ENCODE peak calls at places on chromosomes 6 and 20, in ten cellular contexts. I, D, Z, C, H, R, V, X, Q and W are unnamed samples.

GRCh38 chr20:31663838-31664695 is 26.4 kb downstream of the COX4I2 start:
- DNase-seq in V (no peak), I (no peak), H (peak; percentile 79), Z (peak; percentile 46), D (no peak), Q (peak; percentile 64), X (no peak), C (no peak), R (peak; percentile 81), W (no peak)

GRCh38 chr6:14026831-14027539 is 90.6 kb upstream of the CD83 start:
- DNase-seq in R (no peak), X (no peak), V (no peak), C (peak; percentile 38), Q (no peak), I (no peak), Z (no peak), H (no peak), D (peak; percentile 18), W (no peak)

GRCh38 chr6:108557494-108558371 is 3.0 kb upstream of the FOXO3 start:
- DNase-seq in R (peak; percentile 79), Z (peak; percentile 97), H (peak; percentile 82), D (peak; percentile 62), C (peak; percentile 51), Q (peak; percentile 91), X (peak; percentile 75), V (peak; percentile 89), I (peak; percentile 74), W (no peak)

GRCh38 chr6:18990313-18990978 is 603.3 kb downstream of the RNF144B start:
- DNase-seq in Q (peak; percentile 74), I (peak; percentile 69), X (peak; percentile 70), Z (peak; percentile 68), C (peak; percentile 26), H (peak; percentile 79), V (peak; percentile 74), R (peak; percentile 84), D (peak; percentile 20), W (peak; percentile 87)

GRCh38 chr6:138088307-138088744 is 18.9 kb downstream of the PERP start:
- DNase-seq in I (no peak), C (peak; percentile 63), D (peak; percentile 97), H (peak; percentile 59), R (no peak), Z (no peak), V (no peak), X (no peak), Q (peak; percentile 73), W (peak; percentile 75)

GRCh38 chr6:15491255-15491985 is 171.4 kb downstream of the DTNBP1 start:
- DNase-seq in V (peak; percentile 83), Z (no peak), Q (peak; percentile 86), X (no peak), D (peak; percentile 78), H (peak; percentile 74), C (peak; percentile 54), R (peak; percentile 78), I (peak; percentile 85), W (peak; percentile 94)

GRCh38 chr6:133992992-133993682 is 40.1 kb downstream of the TBPL1 start:
- DNase-seq in C (no peak), H (no peak), D (peak; percentile 37), V (no peak), I (no peak), Q (no peak), R (no peak), X (no peak), Z (no peak), W (no peak)

GRCh38 chr20:10985536-10985935 is 311.7 kb upstream of the JAG1 start:
- DNase-seq in Z (no peak), Q (no peak), D (peak; percentile 76), V (no peak), C (peak; percentile 18), I (no peak), X (no peak), H (no peak), R (no peak), W (no peak)

GRCh38 chr6:151704383-151704782 is 103.1 kb upstream of the ESR1 start:
- DNase-seq in H (no peak), I (no peak), R (no peak), X (no peak), V (no peak), D (no peak), C (no peak), Q (no peak), Z (no peak), W (no peak)

GRCh38 chr6:101722991-101723579 is 329.6 kb downstream of the GRIK2 start:
- DNase-seq in C (peak; percentile 61), I (no peak), X (no peak), V (no peak), R (no peak), Q (no peak), Z (no peak), H (no peak), D (peak; percentile 98), W (no peak)

GRCh38 chr6:101391772-101392560 is 1.5 kb upstream of the GRIK2 start:
- DNase-seq in X (no peak), R (no peak), Q (no peak), H (no peak), I (no peak), V (no peak), D (no peak), Z (peak; percentile 38), C (no peak), W (no peak)

GRCh38 chr6:165987483-165988305 is 180.0 kb downstream of the TBXT start:
- DNase-seq in Q (peak; percentile 72), Z (peak; percentile 86), D (peak; percentile 98), V (peak; percentile 97), C (no peak), H (peak; percentile 54), I (peak; percentile 82), X (no peak), R (peak; percentile 79), W (no peak)

GRCh38 chr6:13395272-13396237 is 67.2 kb upstream of the TBC1D7 start:
- DNase-seq in H (peak; percentile 92), Z (no peak), X (no peak), Q (peak; percentile 80), V (peak; percentile 40), I (no peak), D (peak; percentile 83), C (peak; percentile 100), R (peak; percentile 72), W (peak; percentile 50)

GRCh38 chr20:35270021-35270902 is 7.7 kb downstream of the MMP24OS start:
- DNase-seq in H (no peak), V (no peak), R (no peak), C (no peak), Q (no peak), Z (no peak), X (no peak), I (no peak), D (no peak), W (no peak)

GRCh38 chr6:136607204-136607931 is 57.1 kb upstream of the MAP7 start:
- DNase-seq in R (no peak), V (no peak), D (peak; percentile 67), Z (no peak), C (peak; percentile 78), X (no peak), Q (no peak), H (no peak), I (no peak), W (no peak)

GRCh38 chr6:4910060-4910746 is 93.6 kb downstream of the RPP40 start:
- DNase-seq in C (no peak), X (no peak), V (no peak), H (peak; percentile 69), I (no peak), R (peak; percentile 63), Q (no peak), Z (no peak), D (no peak), W (no peak)

GRCh38 chr20:13211956-13212618 is 9.0 kb upstream of the ISM1 start:
- DNase-seq in X (no peak), R (no peak), Q (no peak), D (no peak), C (no peak), I (no peak), Z (no peak), H (no peak), V (no peak), W (no peak)

GRCh38 chr6:163701761-163702160 is 287.2 kb downstream of the QKI start:
- DNase-seq in D (no peak), R (no peak), Z (no peak), Q (no peak), I (no peak), X (no peak), H (no peak), C (no peak), V (no peak), W (no peak)

GRCh38 chr6:83908813-83909212 is 49.3 kb downstream of the CYB5R4 start:
- DNase-seq in Q (no peak), C (peak; percentile 19), D (peak; percentile 65), I (no peak), H (no peak), Z (no peak), V (no peak), R (no peak), X (no peak), W (no peak)

GRCh38 chr6:167013067-167013466 is 13.9 kb downstream of the CEP43 start:
- DNase-seq in H (no peak), C (no peak), Q (no peak), Z (no peak), V (no peak), X (no peak), R (no peak), D (no peak), I (no peak), W (no peak)

GRCh38 chr20:5445611-5446010 is 128.9 kb upstream of the PROKR2 start:
- DNase-seq in Z (no peak), D (no peak), X (no peak), V (no peak), I (no peak), C (no peak), Q (no peak), R (no peak), H (no peak), W (no peak)

GRCh38 chr6:112043032-112044007 is 10.6 kb upstream of the CCN6 start:
- DNase-seq in C (peak; percentile 95), X (peak; percentile 78), H (peak; percentile 84), I (peak; percentile 92), Q (peak; percentile 96), D (peak; percentile 91), R (peak; percentile 79), V (peak; percentile 93), Z (peak; percentile 94), W (peak; percentile 86)
- TF ChIP-seq POLR2A in C (peak; percentile 54), X (no peak), H (no peak), I (no peak), Q (no peak), D (peak; percentile 68), R (no peak), V (no peak), Z (no peak), W (no peak)

GRCh38 chr6:10528170-10528981 is 7.2 kb downstream of the GCNT2 start:
- DNase-seq in Z (no peak), Q (peak; percentile 80), D (peak; percentile 55), C (peak; percentile 85), X (no peak), R (no peak), I (no peak), V (no peak), H (peak; percentile 74), W (no peak)
- TF ChIP-seq CTCF in Z (no peak), Q (no peak), D (no peak), C (no peak), X (no peak), R (no peak), I (no peak), V (no peak), H (no peak), W (no peak)

GRCh38 chr6:93048381-93048780 is 371.0 kb downstream of the EPHA7 start:
- DNase-seq in I (no peak), Z (no peak), D (no peak), H (no peak), V (no peak), C (no peak), R (no peak), Q (no peak), X (no peak), W (no peak)
- TF ChIP-seq POLR2A in I (no peak), Z (no peak), D (no peak), H (no peak), V (no peak), C (no peak), R (no peak), Q (no peak), X (no peak), W (no peak)

GRCh38 chr20:51542033-51542893 is at the start of gene NFATC2:
- DNase-seq in V (peak; percentile 53), D (no peak), Z (peak; percentile 93), R (peak; percentile 75), I (no peak), H (peak; percentile 75), Q (peak; percentile 81), X (no peak), C (peak; percentile 45), W (no peak)
- TF ChIP-seq CTCF in V (no peak), D (no peak), Z (peak; percentile 28), R (no peak), I (no peak), H (no peak), Q (no peak), X (no peak), C (peak; percentile 24), W (no peak)